ENCODE peak calls at places on chromosomes 3 and 15, in eight cellular contexts. G is OCI-LY7, Y is COR-L47, H is mucosa of descending colon, S is GF-D8, M is head of caudate nucleus, I is SW 1271, U is GM03348. Q is an unnamed sample.

GRCh38 chr3:33146791-33147445 is 33.1 kb downstream of the CRTAP start:
- DNase-seq in G (no peak), Y (no peak), H (no peak), S (no peak), M (peak), I (no peak), U (no peak), Q (no peak)

GRCh38 chr3:9669720-9670432 is 20.6 kb downstream of the MTMR14 start:
- DNase-seq in G (no peak), Y (no peak), H (no peak), S (no peak), M (no peak), I (no peak), U (peak), Q (no peak)

GRCh38 chr3:55169608-55170010 is 241.8 kb upstream of the LRTM1 start:
- DNase-seq in G (no peak), Y (no peak), H (no peak), S (no peak), M (no peak), I (no peak), U (peak), Q (no peak)

GRCh38 chr3:27134165-27134796 is 234.9 kb downstream of the NEK10 start:
- DNase-seq in G (peak), Y (peak), H (peak), S (no peak), M (peak), I (peak), U (peak), Q (peak)

GRCh38 chr3:60399295-60399694 is 852.0 kb downstream of the FHIT start:
- DNase-seq in G (no peak), Y (peak), H (no peak), S (no peak), M (no peak), I (no peak), U (no peak), Q (no peak)

GRCh38 chr3:25594007-25594502 is 70.7 kb downstream of the TOP2B start:
- DNase-seq in G (peak), Y (peak), H (no peak), S (no peak), M (no peak), I (no peak), U (peak), Q (no peak)

GRCh38 chr3:140467104-140467577 is 210.7 kb upstream of the TRIM42 start:
- DNase-seq in G (no peak), Y (no peak), H (no peak), S (no peak), M (no peak), I (no peak), U (no peak), Q (no peak)

GRCh38 chr15:52010633-52011595 is 8.1 kb upstream of the MAPK6 start:
- DNase-seq in G (no peak), Y (peak), H (no peak), S (no peak), M (no peak), I (no peak), U (peak), Q (no peak)

GRCh38 chr15:37695719-37696118 is 238.7 kb upstream of the TMCO5A start:
- DNase-seq in G (no peak), Y (no peak), H (no peak), S (no peak), M (no peak), I (no peak), U (peak), Q (no peak)

GRCh38 chr15:89114974-89115373 is 26.7 kb downstream of the ABHD2 start:
- DNase-seq in G (no peak), Y (peak), H (no peak), S (no peak), M (no peak), I (no peak), U (peak), Q (no peak)

GRCh38 chr3:187994221-187995085 is 159.5 kb upstream of the LPP start:
- DNase-seq in G (no peak), Y (no peak), H (no peak), S (no peak), M (no peak), I (no peak), U (peak), Q (no peak)

GRCh38 chr15:29121369-29121656 is 148.3 kb downstream of the NSMCE3 start:
- DNase-seq in G (no peak), Y (no peak), H (no peak), S (no peak), M (no peak), I (no peak), U (no peak), Q (no peak)

GRCh38 chr3:13853978-13854296 is 25.9 kb downstream of the WNT7A start:
- DNase-seq in G (no peak), Y (no peak), H (no peak), S (no peak), M (no peak), I (peak), U (no peak), Q (no peak)

GRCh38 chr3:20930034-20930433 is 744.0 kb upstream of the SGO1 start:
- DNase-seq in G (peak), Y (peak), H (no peak), S (no peak), M (no peak), I (no peak), U (peak), Q (peak)

GRCh38 chr3:39668420-39668819 is 141.0 kb upstream of the MYRIP start:
- DNase-seq in G (peak), Y (peak), H (no peak), S (no peak), M (no peak), I (peak), U (peak), Q (no peak)

GRCh38 chr15:52306270-52306669 is 10.7 kb upstream of the MYO5C start:
- DNase-seq in G (no peak), Y (no peak), H (no peak), S (no peak), M (no peak), I (no peak), U (no peak), Q (no peak)

GRCh38 chr3:51024765-51025681 is 350.3 kb downstream of the DOCK3 start:
- DNase-seq in G (no peak), Y (no peak), H (peak), S (no peak), M (no peak), I (no peak), U (no peak), Q (peak)

GRCh38 chr3:193483988-193484539 is 70.6 kb downstream of the ATP13A4 start:
- DNase-seq in G (no peak), Y (no peak), H (no peak), S (no peak), M (no peak), I (no peak), U (no peak), Q (no peak)

GRCh38 chr3:2099779-2100191 is 1.1 kb downstream of the CNTN4 start:
- DNase-seq in G (no peak), Y (no peak), H (peak), S (no peak), M (no peak), I (no peak), U (no peak), Q (peak)

GRCh38 chr3:141280086-141280485 is 48.5 kb downstream of the PXYLP1 start:
- DNase-seq in G (no peak), Y (no peak), H (no peak), S (no peak), M (no peak), I (no peak), U (peak), Q (no peak)

Q was measured in H9.